ENCODE peak calls at places on chromosomes 3 and 15, in eight cellular contexts. F is heart right ventricle; B is prostate gland; K is body of pancreas; T is psoas muscle; G is spleen; H is GM23338; J is CD8-positive, alpha-beta memory T cell. I is an unnamed sample.
A peak's percentile ranks its signal among the peaks of the same experiment; 100 is the strongest.

GRCh38 chr15:53974813-53975212 is 3.4 kb upstream of the UNC13C start:
- DNase-seq in F (no peak), B (no peak), K (no peak), T (no peak), G (no peak), H (no peak), J (no peak), I (no peak)

GRCh38 chr3:99439892-99440291 is 198.5 kb upstream of the COL8A1 start:
- DNase-seq in F (no peak), B (no peak), K (no peak), T (no peak), G (no peak), H (peak; percentile 41), J (no peak), I (no peak)

GRCh38 chr3:168071971-168072645 is 23.6 kb downstream of the GOLIM4 start:
- DNase-seq in F (no peak), B (no peak), K (no peak), T (no peak), G (no peak), H (no peak), J (no peak), I (no peak)

GRCh38 chr3:44894485-44894884 is 20.1 kb downstream of the TGM4 start:
- DNase-seq in F (no peak), B (no peak), K (no peak), T (no peak), G (no peak), H (peak; percentile 51), J (no peak), I (peak; percentile 47)

GRCh38 chr15:50166216-50166615 is 15.8 kb upstream of the SLC27A2 start:
- DNase-seq in F (no peak), B (no peak), K (no peak), T (no peak), G (no peak), H (no peak), J (no peak), I (peak; percentile 77)

GRCh38 chr3:73052857-73053256 is 8.6 kb upstream of the EBLN2 start:
- DNase-seq in F (no peak), B (no peak), K (no peak), T (no peak), G (no peak), H (no peak), J (no peak), I (no peak)

GRCh38 chr3:40623567-40623966 is 98.8 kb downstream of the ZNF621 start:
- DNase-seq in F (no peak), B (no peak), K (peak; percentile 5), T (no peak), G (peak; percentile 79), H (no peak), J (peak; percentile 30), I (no peak)

GRCh38 chr3:38088679-38089078 is 48.2 kb downstream of the ACAA1 start:
- DNase-seq in F (no peak), B (no peak), K (no peak), T (no peak), G (no peak), H (no peak), J (no peak), I (no peak)

GRCh38 chr3:146160233-146160963 is 586 bp downstream of the PLOD2 start:
- DNase-seq in F (peak; percentile 21), B (peak; percentile 74), K (peak; percentile 88), T (peak; percentile 52), G (no peak), H (peak; percentile 94), J (no peak), I (peak; percentile 84)

GRCh38 chr15:41648770-41649169 is 11.4 kb upstream of the MGA start:
- DNase-seq in F (no peak), B (no peak), K (no peak), T (no peak), G (no peak), H (no peak), J (no peak), I (no peak)

GRCh38 chr15:61081028-61081322 is 148.1 kb downstream of the RORA start:
- DNase-seq in F (no peak), B (no peak), K (no peak), T (no peak), G (no peak), H (no peak), J (no peak), I (no peak)

GRCh38 chr15:72389231-72389630 is 8.9 kb upstream of the TMEM202 start:
- DNase-seq in F (no peak), B (peak; percentile 68), K (peak; percentile 55), T (no peak), G (no peak), H (no peak), J (no peak), I (no peak)

GRCh38 chr3:120743081-120743365 is 479 bp downstream of the GTF2E1 start:
- DNase-seq in F (no peak), B (no peak), K (no peak), T (no peak), G (no peak), H (no peak), J (no peak), I (no peak)

GRCh38 chr3:12916159-12916558 is 74.8 kb upstream of the RPL32 start:
- DNase-seq in F (no peak), B (no peak), K (no peak), T (no peak), G (peak; percentile 88), H (no peak), J (peak; percentile 81), I (no peak)

GRCh38 chr3:132554437-132554836 is 42.6 kb upstream of the ACKR4 start:
- DNase-seq in F (no peak), B (no peak), K (peak; percentile 44), T (no peak), G (no peak), H (no peak), J (no peak), I (peak; percentile 39)

GRCh38 chr3:45560270-45561020 is 34.1 kb upstream of the LIMD1 start:
- DNase-seq in F (peak; percentile 72), B (no peak), K (peak; percentile 65), T (peak; percentile 93), G (no peak), H (no peak), J (no peak), I (no peak)

GRCh38 chr3:24129549-24129948 is 184.5 kb downstream of the NR1D2 start:
- DNase-seq in F (no peak), B (peak; percentile 57), K (no peak), T (no peak), G (no peak), H (no peak), J (no peak), I (no peak)

GRCh38 chr3:110164632-110165240 is 827.4 kb upstream of the DPPA4 start:
- DNase-seq in F (no peak), B (no peak), K (no peak), T (no peak), G (no peak), H (peak; percentile 73), J (no peak), I (no peak)

GRCh38 chr3:54935869-54936268 is 8.0 kb upstream of the LRTM1 start:
- DNase-seq in F (no peak), B (no peak), K (no peak), T (no peak), G (no peak), H (no peak), J (no peak), I (no peak)

GRCh38 chr3:89467886-89468479 is 360.6 kb downstream of the EPHA3 start:
- DNase-seq in F (no peak), B (no peak), K (no peak), T (no peak), G (no peak), H (peak; percentile 15), J (no peak), I (no peak)

GRCh38 chr3:52080830-52081719 is 24.7 kb upstream of the DUSP7 start:
- DNase-seq in F (no peak), B (no peak), K (no peak), T (no peak), G (no peak), H (no peak), J (no peak), I (no peak)

DNA sequence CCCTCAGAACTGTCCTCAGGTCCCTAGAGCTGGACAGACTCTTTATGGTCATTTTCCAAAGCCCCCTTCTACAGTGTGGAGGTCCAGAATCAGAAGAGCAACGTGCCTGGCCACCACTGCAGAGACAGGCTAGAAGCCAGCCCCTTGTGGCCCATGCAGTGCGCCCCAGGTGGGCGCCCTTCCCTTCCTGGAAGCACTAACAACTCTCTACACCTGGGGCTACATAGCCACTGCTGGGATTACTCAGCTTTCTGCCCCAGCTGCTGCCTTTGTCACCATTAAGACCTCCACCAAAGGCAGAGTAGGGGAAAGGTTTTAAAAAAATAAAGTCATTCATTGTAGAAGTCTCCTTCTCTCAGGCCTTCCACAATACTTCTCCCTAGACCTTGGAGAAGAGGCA is 2.3 kb downstream of the RASGRP1 start:
- DNase-seq in F (no peak), B (no peak), K (no peak), T (no peak), G (no peak), H (peak; percentile 9), J (no peak), I (no peak)
- H3K4me1 ChIP-seq in F (peaks cover 17% of the 10 kb centered on the region), B (peaks cover 5% of the 10 kb centered on the region), K (peaks cover 11% of the 10 kb centered on the region), T (peaks cover 3% of the 10 kb centered on the region), G (peaks cover 68% of the 10 kb centered on the region), H (no peaks in the 10 kb centered on the region), J (peaks cover 74% of the 10 kb centered on the region), I (peaks cover 13% of the 10 kb centered on the region)

DNA sequence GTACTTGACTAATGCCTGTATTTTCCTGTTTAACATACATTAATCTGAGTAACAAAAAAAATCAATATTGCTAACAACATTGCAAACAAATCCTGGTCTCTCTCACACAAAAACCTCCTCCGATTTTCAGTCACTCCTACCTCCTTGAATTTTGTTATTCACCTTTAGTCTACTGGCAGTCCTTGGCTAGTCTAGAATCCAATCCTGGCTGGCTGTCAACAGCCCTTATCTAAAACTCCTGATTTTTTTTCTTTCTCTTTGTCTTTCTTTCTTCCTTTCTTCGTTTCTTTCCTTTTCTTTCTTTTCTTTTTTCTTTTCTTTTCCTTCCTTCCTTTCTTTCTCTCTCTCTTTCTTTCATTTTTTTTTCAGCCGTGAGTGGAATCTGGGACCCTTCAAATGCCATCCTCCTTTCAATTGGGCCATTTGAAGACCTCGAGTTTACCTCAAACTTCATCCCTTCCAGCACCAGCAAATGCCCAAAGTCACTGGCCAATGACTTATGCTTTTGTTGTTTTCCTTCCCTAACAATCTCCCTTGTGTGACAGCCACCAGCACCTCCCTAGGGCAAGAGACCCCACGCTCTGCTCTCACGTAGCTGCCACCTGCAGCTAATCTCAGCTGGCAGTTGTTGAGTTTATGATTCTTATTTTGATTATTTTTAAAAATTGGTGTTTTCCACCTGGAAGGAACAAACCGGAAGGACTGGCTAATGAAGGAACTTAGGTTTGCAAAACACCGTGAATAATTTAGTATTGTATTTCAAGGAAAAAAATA is 6.8 kb upstream of the ONECUT1 start:
- DNase-seq in F (no peak), B (no peak), K (no peak), T (no peak), G (no peak), H (no peak), J (no peak), I (no peak)
- H3K27me3 ChIP-seq in F (peaks cover 91% of the 10 kb centered on the region), B (peaks cover 59% of the 10 kb centered on the region), K (no peaks in the 10 kb centered on the region), T (peaks cover 3% of the 10 kb centered on the region), G (peaks cover 22% of the 10 kb centered on the region), H (peaks cover 100% of the 10 kb centered on the region), J (peaks cover 75% of the 10 kb centered on the region), I (peaks cover 100% of the 10 kb centered on the region)

GRCh38 chr3:137410028-137410427 is 354.1 kb upstream of the SOX14 start:
- DNase-seq in F (no peak), B (no peak), K (no peak), T (no peak), G (no peak), H (no peak), J (no peak), I (no peak)
- H3K4me1 ChIP-seq in F (no peaks in the 10 kb centered on the region), B (no peaks in the 10 kb centered on the region), K (no peaks in the 10 kb centered on the region), T (no peaks in the 10 kb centered on the region), G (no peaks in the 10 kb centered on the region), H (no peaks in the 10 kb centered on the region), J (no peaks in the 10 kb centered on the region), I (no peaks in the 10 kb centered on the region)

GRCh38 chr3:102434715-102435114 is at the start of gene ZPLD1:
- DNase-seq in F (no peak), B (no peak), K (no peak), T (no peak), G (no peak), H (no peak), J (no peak), I (no peak)
- H3K27me3 ChIP-seq in F (no peaks in the 10 kb centered on the region), B (no peaks in the 10 kb centered on the region), K (no peaks in the 10 kb centered on the region), T (no peaks in the 10 kb centered on the region), G (no peaks in the 10 kb centered on the region), H (no peaks in the 10 kb centered on the region), J (no peaks in the 10 kb centered on the region), I (no peaks in the 10 kb centered on the region)